ENCODE peak calls at places on chromosomes 16 and 17, in eight cellular contexts. One of them, this sample, is unnamed.

GRCh38 chr16:30740364-30741251 is 7.6 kb upstream of the PHKG2 start:
- DNase-seq in ovary: peak
- DNase-seq in H1: no peak
- DNase-seq in sigmoid colon: peak
- DNase-seq in SK-N-SH: no peak
- DNase-seq in tibial nerve: peak
- DNase-seq in A549: peak
- DNase-seq in stomach: peak
- DNase-seq in this sample: peak

GRCh38 chr16:51107742-51108141 is 43.3 kb downstream of the SALL1 start:
- DNase-seq in SK-N-SH: no peak
- DNase-seq in tibial nerve: no peak
- DNase-seq in sigmoid colon: no peak
- DNase-seq in H1: no peak
- DNase-seq in stomach: no peak
- DNase-seq in A549: no peak
- DNase-seq in ovary: no peak
- DNase-seq in this sample: no peak

GRCh38 chr17:63445065-63445464 is 1.0 kb downstream of the CYB561 start:
- DNase-seq in H1: no peak
- DNase-seq in sigmoid colon: no peak
- DNase-seq in tibial nerve: no peak
- DNase-seq in SK-N-SH: peak
- DNase-seq in stomach: no peak
- DNase-seq in A549: no peak
- DNase-seq in ovary: no peak
- DNase-seq in this sample: peak

GRCh38 chr17:78676415-78677302 is 99.5 kb upstream of the DNAH17 start:
- DNase-seq in tibial nerve: no peak
- DNase-seq in sigmoid colon: no peak
- DNase-seq in stomach: no peak
- DNase-seq in SK-N-SH: no peak
- DNase-seq in ovary: no peak
- DNase-seq in A549: no peak
- DNase-seq in H1: no peak
- DNase-seq in this sample: no peak

GRCh38 chr16:54135361-54136275 is 151.0 kb downstream of the IRX3 start:
- DNase-seq in H1: no peak
- DNase-seq in sigmoid colon: no peak
- DNase-seq in A549: peak
- DNase-seq in stomach: no peak
- DNase-seq in SK-N-SH: no peak
- DNase-seq in ovary: no peak
- DNase-seq in tibial nerve: no peak
- DNase-seq in this sample: no peak

GRCh38 chr16:71352963-71353460 is 5.5 kb upstream of the CALB2 start:
- DNase-seq in stomach: no peak
- DNase-seq in H1: no peak
- DNase-seq in sigmoid colon: no peak
- DNase-seq in SK-N-SH: no peak
- DNase-seq in tibial nerve: no peak
- DNase-seq in ovary: no peak
- DNase-seq in A549: no peak
- DNase-seq in this sample: no peak

GRCh38 chr16:6643083-6643686 is 689.5 kb upstream of the RBFOX1 start:
- DNase-seq in H1: no peak
- DNase-seq in ovary: peak
- DNase-seq in SK-N-SH: peak
- DNase-seq in stomach: peak
- DNase-seq in tibial nerve: peak
- DNase-seq in sigmoid colon: no peak
- DNase-seq in A549: peak
- DNase-seq in this sample: peak

GRCh38 chr16:68719993-68720489 is 17.1 kb upstream of the CDH1 start:
- DNase-seq in stomach: no peak
- DNase-seq in SK-N-SH: no peak
- DNase-seq in sigmoid colon: no peak
- DNase-seq in tibial nerve: no peak
- DNase-seq in H1: no peak
- DNase-seq in ovary: no peak
- DNase-seq in A549: no peak
- DNase-seq in this sample: no peak

GRCh38 chr17:75090871-75091854 is 3.4 kb downstream of the SLC16A5 start:
- DNase-seq in sigmoid colon: no peak
- DNase-seq in SK-N-SH: peak
- DNase-seq in A549: peak
- DNase-seq in H1: no peak
- DNase-seq in ovary: peak
- DNase-seq in tibial nerve: no peak
- DNase-seq in stomach: peak
- DNase-seq in this sample: peak

GRCh38 chr17:21194210-21194609 is 19.8 kb downstream of the TMEM11 start:
- DNase-seq in A549: no peak
- DNase-seq in ovary: no peak
- DNase-seq in H1: no peak
- DNase-seq in stomach: no peak
- DNase-seq in tibial nerve: no peak
- DNase-seq in sigmoid colon: no peak
- DNase-seq in SK-N-SH: peak
- DNase-seq in this sample: no peak

GRCh38 chr17:58328195-58329034 is at the start of gene TSPOAP1:
- DNase-seq in stomach: no peak
- DNase-seq in ovary: no peak
- DNase-seq in SK-N-SH: peak
- DNase-seq in A549: no peak
- DNase-seq in sigmoid colon: no peak
- DNase-seq in H1: no peak
- DNase-seq in tibial nerve: no peak
- DNase-seq in this sample: peak

GRCh38 chr17:63834431-63835166 is 7.1 kb upstream of the FTSJ3 start:
- DNase-seq in sigmoid colon: peak
- DNase-seq in A549: peak
- DNase-seq in SK-N-SH: peak
- DNase-seq in ovary: no peak
- DNase-seq in stomach: peak
- DNase-seq in tibial nerve: no peak
- DNase-seq in H1: peak
- DNase-seq in this sample: no peak

GRCh38 chr17:60730273-60730672 is 52.6 kb downstream of the BCAS3 start:
- DNase-seq in sigmoid colon: no peak
- DNase-seq in H1: no peak
- DNase-seq in SK-N-SH: no peak
- DNase-seq in ovary: no peak
- DNase-seq in A549: no peak
- DNase-seq in tibial nerve: no peak
- DNase-seq in stomach: no peak
- DNase-seq in this sample: no peak

GRCh38 chr17:21245703-21246102 is 7.5 kb downstream of the NATD1 start:
- DNase-seq in stomach: no peak
- DNase-seq in tibial nerve: no peak
- DNase-seq in H1: no peak
- DNase-seq in sigmoid colon: no peak
- DNase-seq in SK-N-SH: no peak
- DNase-seq in A549: no peak
- DNase-seq in ovary: no peak
- DNase-seq in this sample: no peak

GRCh38 chr16:14181371-14182050 is 110.4 kb downstream of the MRTFB start:
- DNase-seq in stomach: no peak
- DNase-seq in tibial nerve: no peak
- DNase-seq in ovary: no peak
- DNase-seq in SK-N-SH: no peak
- DNase-seq in sigmoid colon: no peak
- DNase-seq in A549: peak
- DNase-seq in H1: no peak
- DNase-seq in this sample: no peak
- TF ChIP-seq EP300 in stomach: no peak
- TF ChIP-seq EP300 in tibial nerve: no peak
- TF ChIP-seq EP300 in ovary: no peak
- TF ChIP-seq EP300 in SK-N-SH: no peak
- TF ChIP-seq EP300 in sigmoid colon: no peak
- TF ChIP-seq EP300 in A549: peak
- TF ChIP-seq EP300 in H1: no peak
- TF ChIP-seq EP300 in this sample: no peak

DNA sequence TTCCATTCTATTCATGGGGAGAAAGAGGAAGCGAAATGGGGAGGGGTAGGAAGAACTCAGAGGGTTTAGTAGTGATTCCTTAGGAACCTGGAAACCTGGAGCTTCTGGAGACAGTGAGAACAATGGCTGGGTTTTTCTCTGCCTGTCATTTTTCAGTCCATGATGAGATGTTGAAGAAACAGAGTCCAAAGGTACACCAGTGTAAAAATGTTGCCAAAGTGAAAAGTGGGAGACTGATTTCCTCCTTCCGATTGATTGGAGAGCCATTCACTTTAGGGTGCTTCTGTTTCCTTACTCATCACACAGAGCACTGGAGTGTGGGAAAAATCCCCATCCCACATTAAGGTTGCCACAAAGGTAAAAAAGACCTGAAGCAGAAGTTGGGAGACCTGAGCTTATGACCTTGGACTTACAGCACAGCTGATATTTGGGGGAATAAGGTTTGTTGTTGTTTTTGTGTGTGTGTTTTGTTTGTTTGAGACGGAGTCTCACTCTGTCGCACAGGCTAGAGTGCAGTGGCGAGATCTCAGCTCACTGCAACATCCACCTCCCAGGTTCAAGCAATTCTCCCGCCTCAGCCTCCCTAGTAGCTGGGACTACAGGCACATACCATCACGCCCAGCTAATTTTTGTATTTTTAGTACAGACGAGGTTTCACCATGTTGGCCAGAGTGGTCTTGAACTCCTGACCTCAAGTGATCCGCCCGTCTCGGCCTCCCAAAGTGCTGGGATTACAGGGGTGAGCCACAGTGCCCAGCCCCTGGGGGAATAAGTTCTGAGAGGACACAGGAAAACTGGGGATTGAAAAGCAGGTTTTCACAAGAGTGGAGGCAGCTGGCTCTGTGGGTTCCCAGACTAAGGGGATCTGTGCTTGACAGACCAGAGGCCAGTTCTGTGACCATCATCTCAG is 1.4 kb upstream of the DHX8 start:
- DNase-seq in ovary: no peak
- DNase-seq in tibial nerve: no peak
- DNase-seq in SK-N-SH: no peak
- DNase-seq in stomach: no peak
- DNase-seq in sigmoid colon: no peak
- DNase-seq in H1: no peak
- DNase-seq in A549: no peak
- DNase-seq in this sample: no peak
- TF ChIP-seq EP300 in ovary: no peak
- TF ChIP-seq EP300 in tibial nerve: no peak
- TF ChIP-seq EP300 in SK-N-SH: no peak
- TF ChIP-seq EP300 in stomach: no peak
- TF ChIP-seq EP300 in sigmoid colon: no peak
- TF ChIP-seq EP300 in H1: no peak
- TF ChIP-seq EP300 in A549: no peak
- TF ChIP-seq EP300 in this sample: no peak

GRCh38 chr17:15508466-15508865 is 41.0 kb upstream of the CDRT4 start:
- DNase-seq in tibial nerve: no peak
- DNase-seq in sigmoid colon: no peak
- DNase-seq in ovary: no peak
- DNase-seq in stomach: no peak
- DNase-seq in A549: no peak
- DNase-seq in SK-N-SH: no peak
- DNase-seq in H1: no peak
- DNase-seq in this sample: no peak

GRCh38 chr17:15507896-15508295 is 40.5 kb upstream of the CDRT4 start:
- DNase-seq in sigmoid colon: no peak
- DNase-seq in tibial nerve: no peak
- DNase-seq in SK-N-SH: no peak
- DNase-seq in ovary: no peak
- DNase-seq in stomach: no peak
- DNase-seq in H1: no peak
- DNase-seq in A549: no peak
- DNase-seq in this sample: no peak

GRCh38 chr17:15509095-15509494 is 41.7 kb upstream of the CDRT4 start:
- DNase-seq in ovary: no peak
- DNase-seq in A549: no peak
- DNase-seq in tibial nerve: no peak
- DNase-seq in H1: no peak
- DNase-seq in stomach: no peak
- DNase-seq in SK-N-SH: no peak
- DNase-seq in sigmoid colon: no peak
- DNase-seq in this sample: no peak

GRCh38 chr17:15503731-15504130 is 36.3 kb upstream of the CDRT4 start:
- DNase-seq in H1: no peak
- DNase-seq in A549: no peak
- DNase-seq in sigmoid colon: no peak
- DNase-seq in tibial nerve: no peak
- DNase-seq in ovary: no peak
- DNase-seq in stomach: no peak
- DNase-seq in SK-N-SH: no peak
- DNase-seq in this sample: no peak

DNA sequence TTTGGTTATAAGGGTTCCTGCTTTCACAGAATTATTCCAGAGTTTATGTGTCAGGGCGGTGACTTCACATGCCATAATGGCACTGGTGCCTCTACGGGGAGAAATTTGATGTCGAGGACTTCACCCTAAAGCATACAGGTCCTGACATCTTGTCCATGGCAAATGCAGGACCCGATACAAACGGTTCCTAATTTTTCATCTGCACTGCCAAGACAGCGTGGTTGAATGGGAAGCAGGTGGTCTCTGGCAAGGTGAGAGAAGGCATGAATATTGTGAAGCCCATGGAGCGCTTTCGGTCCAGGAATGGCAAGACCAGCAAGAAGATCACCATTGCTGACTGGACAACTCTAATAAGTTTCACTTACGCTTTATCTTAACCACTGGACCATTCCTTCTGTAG is 39.6 kb upstream of the CDRT4 start:
- DNase-seq in A549: no peak
- DNase-seq in tibial nerve: no peak
- DNase-seq in H1: no peak
- DNase-seq in ovary: no peak
- DNase-seq in SK-N-SH: no peak
- DNase-seq in sigmoid colon: no peak
- DNase-seq in stomach: no peak
- DNase-seq in this sample: no peak
- TF ChIP-seq EP300 in A549: no peak
- TF ChIP-seq EP300 in tibial nerve: no peak
- TF ChIP-seq EP300 in H1: no peak
- TF ChIP-seq EP300 in ovary: no peak
- TF ChIP-seq EP300 in SK-N-SH: no peak
- TF ChIP-seq EP300 in sigmoid colon: no peak
- TF ChIP-seq EP300 in stomach: no peak
- TF ChIP-seq EP300 in this sample: no peak

DNA sequence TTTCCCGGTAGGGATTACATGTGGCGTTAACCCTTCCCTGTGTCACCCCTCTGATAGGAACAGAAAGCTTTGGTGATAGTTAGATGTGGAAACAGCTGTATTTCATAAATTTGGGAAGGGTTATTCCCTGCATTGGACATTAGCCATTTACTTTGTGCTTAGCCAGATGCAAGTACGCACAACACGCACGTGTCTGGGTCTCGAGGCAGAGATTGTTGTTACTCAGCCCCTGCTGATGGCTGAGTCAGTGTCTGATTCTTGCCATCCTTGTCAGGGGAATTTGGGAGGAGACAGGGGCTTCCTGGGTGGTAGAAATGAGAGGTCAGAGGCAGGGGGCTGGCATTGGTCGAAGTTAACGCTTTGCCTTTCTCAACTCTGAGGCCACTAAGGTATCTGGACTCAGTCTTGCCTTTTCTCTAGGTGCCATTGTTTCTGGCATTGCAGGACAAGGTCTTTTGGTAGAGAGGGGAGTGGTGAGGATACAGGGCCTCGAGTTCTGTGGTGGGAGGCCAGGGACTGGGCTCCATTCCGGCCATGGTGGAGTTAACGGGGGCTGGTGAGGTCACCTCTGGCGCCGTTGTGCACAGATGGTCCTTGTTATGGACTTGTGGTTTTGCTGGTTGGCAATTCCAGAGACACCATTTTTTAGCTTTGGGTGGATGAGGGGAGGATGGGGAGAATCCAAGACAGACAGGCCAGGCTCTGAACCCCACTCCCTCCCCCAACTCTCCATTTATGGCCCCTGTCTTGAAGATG is 8.2 kb downstream of the MMP2 start:
- DNase-seq in SK-N-SH: no peak
- DNase-seq in H1: no peak
- DNase-seq in A549: no peak
- DNase-seq in sigmoid colon: peak
- DNase-seq in tibial nerve: no peak
- DNase-seq in stomach: no peak
- DNase-seq in ovary: peak
- DNase-seq in this sample: no peak
- TF ChIP-seq EP300 in SK-N-SH: no peak
- TF ChIP-seq EP300 in H1: no peak
- TF ChIP-seq EP300 in A549: no peak
- TF ChIP-seq EP300 in sigmoid colon: no peak
- TF ChIP-seq EP300 in tibial nerve: no peak
- TF ChIP-seq EP300 in stomach: no peak
- TF ChIP-seq EP300 in ovary: peak
- TF ChIP-seq EP300 in this sample: no peak

This sample was measured in transverse colon.